ENCODE peak calls at places on chromosomes 7 and 10, in four cellular contexts. One of them, this sample, is unnamed.

GRCh38 chr7:92797693-92798092 is 38.7 kb downstream of the CDK6 start:
- DNase-seq in HCT116: no peak
- DNase-seq in K562: no peak
- DNase-seq in prostate gland: no peak
- DNase-seq in this sample: no peak

GRCh38 chr10:45817912-45818311 is 29.4 kb downstream of the AGAP4 start:
- DNase-seq in K562: no peak
- DNase-seq in HCT116: no peak
- DNase-seq in prostate gland: no peak
- DNase-seq in this sample: no peak

GRCh38 chr7:106964455-106964854 is 80.0 kb upstream of the PRKAR2B start:
- DNase-seq in K562: no peak
- DNase-seq in prostate gland: no peak
- DNase-seq in HCT116: no peak
- DNase-seq in this sample: no peak

GRCh38 chr10:103926722-103927319 is 8.8 kb upstream of the STN1 start:
- DNase-seq in K562: no peak
- DNase-seq in HCT116: no peak
- DNase-seq in prostate gland: no peak
- DNase-seq in this sample: no peak

GRCh38 chr10:23694921-23695824 is 256.3 kb downstream of the OTUD1 start:
- DNase-seq in HCT116: no peak
- DNase-seq in prostate gland: no peak
- DNase-seq in K562: no peak
- DNase-seq in this sample: no peak

GRCh38 chr7:71868797-71869196 is 543.3 kb downstream of the CALN1 start:
- DNase-seq in HCT116: no peak
- DNase-seq in K562: peak; percentile 41
- DNase-seq in prostate gland: no peak
- DNase-seq in this sample: no peak

GRCh38 chr10:57169597-57169996 is 808.5 kb upstream of the ZWINT start:
- DNase-seq in HCT116: no peak
- DNase-seq in prostate gland: no peak
- DNase-seq in K562: no peak
- DNase-seq in this sample: no peak

GRCh38 chr10:101237080-101237817 is 8.0 kb upstream of the LBX1 start:
- DNase-seq in K562: no peak
- DNase-seq in HCT116: no peak
- DNase-seq in prostate gland: no peak
- DNase-seq in this sample: no peak

GRCh38 chr10:122505011-122505410 is 43.7 kb downstream of the HTRA1 start:
- DNase-seq in prostate gland: no peak
- DNase-seq in HCT116: no peak
- DNase-seq in K562: no peak
- DNase-seq in this sample: no peak

GRCh38 chr10:102660891-102661613 is 16.8 kb downstream of the TRIM8 start:
- DNase-seq in prostate gland: no peak
- DNase-seq in HCT116: no peak
- DNase-seq in K562: peak; percentile 63
- DNase-seq in this sample: no peak

GRCh38 chr10:46520381-46520780 is 36.1 kb downstream of the GPRIN2 start:
- DNase-seq in prostate gland: no peak
- DNase-seq in HCT116: no peak
- DNase-seq in K562: no peak
- DNase-seq in this sample: peak; percentile 39

GRCh38 chr10:86102031-86102430 is 264.6 kb downstream of the GRID1 start:
- DNase-seq in prostate gland: no peak
- DNase-seq in K562: no peak
- DNase-seq in HCT116: no peak
- DNase-seq in this sample: no peak

GRCh38 chr7:107194051-107194450 is 25.2 kb downstream of the HBP1 start:
- DNase-seq in prostate gland: no peak
- DNase-seq in K562: no peak
- DNase-seq in HCT116: no peak
- DNase-seq in this sample: no peak

GRCh38 chr7:22123139-22123538 is 177.4 kb upstream of the CDCA7L start:
- DNase-seq in HCT116: no peak
- DNase-seq in prostate gland: no peak
- DNase-seq in K562: peak; percentile 74
- DNase-seq in this sample: no peak
- H3K4me1 ChIP-seq in HCT116: no peaks in the 10 kb centered on the region
- H3K4me1 ChIP-seq in prostate gland: no peaks in the 10 kb centered on the region
- H3K4me1 ChIP-seq in K562: peaks cover 22% of the 10 kb centered on the region
- H3K4me1 ChIP-seq in this sample: no peaks in the 10 kb centered on the region

GRCh38 chr10:33336606-33337334 is 2.3 kb upstream of the NRP1 start:
- DNase-seq in K562: no peak
- DNase-seq in HCT116: no peak
- DNase-seq in prostate gland: peak; percentile 9
- DNase-seq in this sample: no peak
- TF ChIP-seq POLR2A in K562: no peak
- TF ChIP-seq POLR2A in HCT116: no peak
- TF ChIP-seq POLR2A in prostate gland: no peak
- TF ChIP-seq POLR2A in this sample: no peak

GRCh38 chr7:129952653-129953560 is at the start of gene UBE2H:
- DNase-seq in K562: peak; percentile 98
- DNase-seq in prostate gland: peak; percentile 91
- DNase-seq in HCT116: peak; percentile 83
- DNase-seq in this sample: peak; percentile 89

GRCh38 chr7:129951076-129952011 is 1.4 kb downstream of the UBE2H start:
- DNase-seq in HCT116: no peak
- DNase-seq in K562: peak; percentile 76
- DNase-seq in prostate gland: peak; percentile 25
- DNase-seq in this sample: no peak

GRCh38 chr7:129950191-129950940 is 2.4 kb downstream of the UBE2H start:
- DNase-seq in HCT116: no peak
- DNase-seq in K562: no peak
- DNase-seq in prostate gland: no peak
- DNase-seq in this sample: no peak

GRCh38 chr7:129949292-129950133 is 3.2 kb downstream of the UBE2H start:
- DNase-seq in K562: no peak
- DNase-seq in HCT116: peak; percentile 40
- DNase-seq in prostate gland: peak; percentile 25
- DNase-seq in this sample: no peak

GRCh38 chr7:129952164-129952652 is 552 bp downstream of the UBE2H start:
- DNase-seq in prostate gland: peak; percentile 29
- DNase-seq in HCT116: no peak
- DNase-seq in K562: peak; percentile 57
- DNase-seq in this sample: peak; percentile 58
- TF ChIP-seq POLR2AphosphoS5 in prostate gland: no peak
- TF ChIP-seq POLR2AphosphoS5 in HCT116: peak; percentile 28
- TF ChIP-seq POLR2AphosphoS5 in K562: no peak
- TF ChIP-seq POLR2AphosphoS5 in this sample: peak; percentile 47

GRCh38 chr7:132709971-132710567 is 133.8 kb upstream of the PLXNA4 start:
- DNase-seq in HCT116: peak; percentile 24
- DNase-seq in prostate gland: no peak
- DNase-seq in K562: peak; percentile 47
- DNase-seq in this sample: no peak
- H3K4me1 ChIP-seq in HCT116: no peaks in the 10 kb centered on the region
- H3K4me1 ChIP-seq in prostate gland: no peaks in the 10 kb centered on the region
- H3K4me1 ChIP-seq in K562: no peaks in the 10 kb centered on the region
- H3K4me1 ChIP-seq in this sample: no peaks in the 10 kb centered on the region

DNA sequence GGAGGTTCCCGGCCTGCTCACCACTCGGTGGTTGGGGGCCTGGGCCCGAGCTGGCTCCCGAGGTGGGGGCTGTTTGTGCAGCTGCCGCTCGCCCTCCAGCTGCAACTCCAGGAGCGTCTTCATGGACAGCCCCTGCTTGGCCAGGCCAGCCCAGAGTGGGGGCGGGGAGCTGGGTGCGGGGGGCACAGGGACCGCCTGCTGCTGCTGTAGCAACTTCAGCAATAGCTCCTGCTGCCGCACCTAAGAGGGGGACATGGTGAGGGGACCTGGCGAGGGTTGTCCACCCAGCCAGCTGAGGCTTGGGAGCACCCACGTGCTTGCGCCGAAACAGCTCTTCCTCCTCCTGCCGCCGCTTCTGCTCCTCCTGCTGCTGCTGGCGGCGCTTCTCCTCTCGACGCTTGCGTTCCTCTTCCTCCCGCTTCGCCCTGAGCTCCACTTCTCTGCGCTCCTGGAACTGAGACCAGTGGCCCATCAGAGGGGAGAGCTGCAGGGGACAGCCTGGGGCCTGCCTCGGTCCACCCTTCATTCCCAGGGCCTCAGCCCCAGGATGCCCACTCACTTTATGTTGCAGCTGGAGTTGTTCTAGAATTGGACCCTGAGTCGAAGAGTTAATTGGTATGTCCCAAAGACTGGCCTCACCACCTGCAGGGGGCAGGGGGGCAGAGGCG is 9.6 kb downstream of the GNB2 start:
- DNase-seq in HCT116: no peak
- DNase-seq in K562: no peak
- DNase-seq in prostate gland: no peak
- DNase-seq in this sample: no peak
- TF ChIP-seq POLR2A in HCT116: no peak
- TF ChIP-seq POLR2A in K562: no peak
- TF ChIP-seq POLR2A in prostate gland: no peak
- TF ChIP-seq POLR2A in this sample: no peak

DNA sequence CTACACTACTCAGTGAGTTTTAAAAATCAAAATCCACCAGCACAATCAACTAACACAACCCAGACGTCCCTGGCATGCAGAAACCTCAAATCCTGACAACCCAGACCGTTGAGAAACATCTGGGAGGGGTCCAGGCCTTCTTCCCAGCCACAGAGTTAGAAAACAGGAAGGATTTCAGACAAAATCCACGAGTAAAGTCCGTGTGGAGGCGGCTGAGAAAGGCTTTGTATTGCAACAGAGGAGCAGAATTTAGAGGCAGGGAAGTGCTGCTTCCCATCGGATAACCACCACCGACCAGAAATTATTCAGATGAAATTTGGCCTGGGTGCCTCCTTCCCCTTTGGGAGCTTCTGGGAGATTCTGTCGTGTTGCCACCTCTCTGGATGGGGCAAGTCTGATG is 61.5 kb downstream of the TNS3 start:
- DNase-seq in prostate gland: no peak
- DNase-seq in K562: no peak
- DNase-seq in HCT116: no peak
- DNase-seq in this sample: peak; percentile 50
- TF ChIP-seq POLR2AphosphoS5 in prostate gland: no peak
- TF ChIP-seq POLR2AphosphoS5 in K562: no peak
- TF ChIP-seq POLR2AphosphoS5 in HCT116: no peak
- TF ChIP-seq POLR2AphosphoS5 in this sample: no peak

DNA sequence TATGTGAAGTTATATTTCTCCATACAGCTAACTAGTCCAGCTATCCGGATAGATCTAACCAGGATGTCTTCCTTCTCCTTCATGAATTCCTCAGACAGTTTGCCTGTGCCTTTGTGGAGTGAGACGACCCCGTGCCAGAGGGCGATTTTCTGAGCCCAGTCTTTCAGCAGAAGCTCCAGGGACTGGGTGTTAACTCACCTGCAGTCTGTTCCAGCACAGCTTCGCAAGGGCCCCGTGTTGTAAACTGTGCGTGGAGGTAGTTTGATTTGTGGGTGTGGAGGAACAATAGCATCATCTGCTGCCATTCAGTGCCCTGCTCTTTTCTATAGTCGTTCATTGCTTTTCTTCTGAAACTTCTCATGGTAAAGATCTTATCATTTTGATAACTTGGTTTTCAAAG is 103.8 kb downstream of the INPP5A start:
- DNase-seq in K562: no peak
- DNase-seq in prostate gland: no peak
- DNase-seq in HCT116: no peak
- DNase-seq in this sample: peak; percentile 12
- H3K4me1 ChIP-seq in K562: no peaks in the 10 kb centered on the region
- H3K4me1 ChIP-seq in prostate gland: no peaks in the 10 kb centered on the region
- H3K4me1 ChIP-seq in HCT116: no peaks in the 10 kb centered on the region
- H3K4me1 ChIP-seq in this sample: no peaks in the 10 kb centered on the region

DNA sequence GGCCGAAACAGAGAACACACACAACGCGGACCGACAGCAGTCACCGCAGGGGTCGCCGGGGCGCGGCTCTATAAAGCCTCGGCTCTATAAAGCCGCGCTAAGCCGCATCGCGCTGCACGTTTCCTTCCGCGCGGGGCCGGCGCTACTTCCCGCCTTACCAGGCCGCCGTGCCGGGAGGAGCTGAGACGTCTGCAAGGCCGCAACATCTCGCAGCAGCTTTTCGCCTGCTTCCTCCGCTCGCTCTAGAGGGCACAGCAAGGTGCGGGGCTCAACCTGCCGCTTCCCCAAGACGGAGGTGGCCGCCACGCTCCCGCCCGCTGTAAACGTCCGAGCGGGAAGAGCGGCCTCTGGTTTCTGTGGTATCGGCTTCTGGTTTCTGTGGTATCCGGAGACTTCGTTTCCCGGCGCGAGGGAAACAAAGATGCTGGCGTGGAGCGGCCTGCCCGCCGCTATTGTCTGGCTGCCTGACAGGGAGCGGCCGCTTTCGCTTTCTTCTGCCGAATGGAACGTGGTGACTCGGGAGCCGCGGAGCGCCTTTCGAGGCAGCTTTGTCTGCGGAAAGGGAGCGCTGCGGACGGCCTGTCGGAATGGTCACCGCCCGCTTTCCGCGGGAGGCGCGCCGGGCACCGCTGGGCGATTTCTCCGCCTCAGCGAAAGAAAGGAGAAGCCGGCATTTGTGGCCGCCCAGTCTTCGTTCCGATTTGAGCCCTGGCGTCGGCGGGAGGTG is 91.8 kb downstream of the SPAG6 start:
- DNase-seq in HCT116: peak; percentile 92
- DNase-seq in K562: no peak
- DNase-seq in prostate gland: peak; percentile 80
- DNase-seq in this sample: peak; percentile 87
- TF ChIP-seq POLR2A in HCT116: peak; percentile 62
- TF ChIP-seq POLR2A in K562: no peak
- TF ChIP-seq POLR2A in prostate gland: peak; percentile 47
- TF ChIP-seq POLR2A in this sample: peak; percentile 81

This sample was measured in breast epithelium.